ENCODE peak calls at places on chromosome 18, in five cellular contexts. One of them, this sample, is unnamed.

GRCh38 chr18:37385846-37386435 is 179.7 kb downstream of the CELF4 start:
- DNase-seq in A549: peak
- DNase-seq in HepG2: peak
- DNase-seq in GM12878: no peak
- DNase-seq in K562: peak
- DNase-seq in this sample: no peak

GRCh38 chr18:79922971-79923411 is 28.5 kb downstream of the SLC66A2 start:
- DNase-seq in A549: no peak
- DNase-seq in HepG2: no peak
- DNase-seq in GM12878: no peak
- DNase-seq in K562: no peak
- DNase-seq in this sample: no peak

GRCh38 chr18:74241426-74241825 is 50.3 kb downstream of the CYB5A start:
- DNase-seq in A549: no peak
- DNase-seq in HepG2: no peak
- DNase-seq in GM12878: no peak
- DNase-seq in K562: no peak
- DNase-seq in this sample: no peak

GRCh38 chr18:59063912-59064311 is 75.8 kb upstream of the SEC11C start:
- DNase-seq in A549: no peak
- DNase-seq in HepG2: no peak
- DNase-seq in GM12878: no peak
- DNase-seq in K562: no peak
- DNase-seq in this sample: no peak

GRCh38 chr18:10927290-10927979 is 221.9 kb downstream of the PIEZO2 start:
- DNase-seq in A549: no peak
- DNase-seq in HepG2: no peak
- DNase-seq in GM12878: no peak
- DNase-seq in K562: no peak
- DNase-seq in this sample: no peak

GRCh38 chr18:6731197-6731596 is 1.7 kb downstream of the ARHGAP28 start:
- DNase-seq in A549: no peak
- DNase-seq in HepG2: no peak
- DNase-seq in GM12878: no peak
- DNase-seq in K562: no peak
- DNase-seq in this sample: no peak

GRCh38 chr18:26657618-26658581 is 109.5 kb upstream of the KCTD1 start:
- DNase-seq in A549: no peak
- DNase-seq in HepG2: no peak
- DNase-seq in GM12878: no peak
- DNase-seq in K562: no peak
- DNase-seq in this sample: no peak

GRCh38 chr18:50276452-50276851 is 4.9 kb downstream of the MBD1 start:
- DNase-seq in A549: no peak
- DNase-seq in HepG2: no peak
- DNase-seq in GM12878: no peak
- DNase-seq in K562: no peak
- DNase-seq in this sample: no peak

GRCh38 chr18:78709271-78709809 is 270.3 kb upstream of the SALL3 start:
- DNase-seq in A549: no peak
- DNase-seq in HepG2: no peak
- DNase-seq in GM12878: no peak
- DNase-seq in K562: no peak
- DNase-seq in this sample: no peak

GRCh38 chr18:21369146-21369545 is 127.1 kb downstream of the GREB1L start:
- DNase-seq in A549: peak
- DNase-seq in HepG2: peak
- DNase-seq in GM12878: no peak
- DNase-seq in K562: no peak
- DNase-seq in this sample: no peak

GRCh38 chr18:24734058-24734457 is 273.6 kb downstream of the HRH4 start:
- DNase-seq in A549: peak
- DNase-seq in HepG2: peak
- DNase-seq in GM12878: no peak
- DNase-seq in K562: no peak
- DNase-seq in this sample: peak

GRCh38 chr18:73942081-73942625 is 205.5 kb downstream of the FBXO15 start:
- DNase-seq in A549: no peak
- DNase-seq in HepG2: no peak
- DNase-seq in GM12878: no peak
- DNase-seq in K562: no peak
- DNase-seq in this sample: no peak

GRCh38 chr18:8639762-8640161 is 30.5 kb downstream of the RAB12 start:
- DNase-seq in A549: no peak
- DNase-seq in HepG2: no peak
- DNase-seq in GM12878: no peak
- DNase-seq in K562: no peak
- DNase-seq in this sample: no peak

GRCh38 chr18:8643479-8643878 is 34.2 kb downstream of the RAB12 start:
- DNase-seq in A549: no peak
- DNase-seq in HepG2: no peak
- DNase-seq in GM12878: no peak
- DNase-seq in K562: no peak
- DNase-seq in this sample: no peak
- TF ChIP-seq ESRRA in A549: no peak
- TF ChIP-seq ESRRA in HepG2: no peak
- TF ChIP-seq ESRRA in GM12878: no peak
- TF ChIP-seq ESRRA in K562: no peak
- TF ChIP-seq ESRRA in this sample: no peak

DNA sequence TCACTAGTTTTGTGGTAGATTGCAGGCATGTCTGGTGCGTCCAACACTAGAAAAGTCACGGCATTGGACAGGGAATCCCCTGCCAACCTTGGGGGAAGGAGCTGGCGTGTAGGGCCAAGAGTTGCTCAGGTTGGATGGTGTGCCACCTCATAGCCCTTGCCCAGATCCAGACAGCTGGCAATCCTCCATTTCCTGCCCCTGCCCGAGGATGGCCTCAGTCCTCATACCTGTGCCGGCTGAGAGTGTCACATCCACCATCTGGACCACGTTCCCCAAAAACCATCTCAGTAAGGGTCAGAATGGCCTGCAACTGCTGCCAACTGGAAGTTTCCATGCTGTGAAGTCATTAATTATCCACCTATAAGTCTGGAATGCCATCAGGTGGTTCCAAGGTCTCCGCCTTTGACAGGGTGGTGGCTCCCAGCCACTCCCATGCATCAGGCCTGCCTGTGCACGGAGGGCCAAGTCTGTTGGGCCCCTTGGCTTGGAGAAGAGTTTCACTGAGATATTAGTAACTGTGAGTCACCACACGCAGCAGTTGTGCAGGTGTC is 55.0 kb downstream of the IMPA2 start:
- DNase-seq in A549: no peak
- DNase-seq in HepG2: no peak
- DNase-seq in GM12878: no peak
- DNase-seq in K562: no peak
- DNase-seq in this sample: no peak
- TF ChIP-seq ESRRA in A549: no peak
- TF ChIP-seq ESRRA in HepG2: no peak
- TF ChIP-seq ESRRA in GM12878: no peak
- TF ChIP-seq ESRRA in K562: no peak
- TF ChIP-seq ESRRA in this sample: no peak

GRCh38 chr18:48947583-48947982 is 3.2 kb downstream of the SMAD7 start:
- DNase-seq in A549: no peak
- DNase-seq in HepG2: no peak
- DNase-seq in GM12878: no peak
- DNase-seq in K562: no peak
- DNase-seq in this sample: no peak

GRCh38 chr18:48949606-48950535 is 894 bp downstream of the SMAD7 start:
- DNase-seq in A549: peak
- DNase-seq in HepG2: no peak
- DNase-seq in GM12878: no peak
- DNase-seq in K562: peak
- DNase-seq in this sample: peak

GRCh38 chr18:48948112-48949050 is 2.4 kb downstream of the SMAD7 start:
- DNase-seq in A549: no peak
- DNase-seq in HepG2: peak
- DNase-seq in GM12878: no peak
- DNase-seq in K562: peak
- DNase-seq in this sample: peak

GRCh38 chr18:48950536-48951447 is at the start of gene SMAD7:
- DNase-seq in A549: no peak
- DNase-seq in HepG2: no peak
- DNase-seq in GM12878: no peak
- DNase-seq in K562: peak
- DNase-seq in this sample: no peak

GRCh38 chr18:48949051-48949605 is 1.6 kb downstream of the SMAD7 start:
- DNase-seq in A549: no peak
- DNase-seq in HepG2: no peak
- DNase-seq in GM12878: no peak
- DNase-seq in K562: no peak
- DNase-seq in this sample: no peak
- TF ChIP-seq ESRRA in A549: no peak
- TF ChIP-seq ESRRA in HepG2: no peak
- TF ChIP-seq ESRRA in GM12878: no peak
- TF ChIP-seq ESRRA in K562: no peak
- TF ChIP-seq ESRRA in this sample: no peak

GRCh38 chr18:23588836-23589560 is 2.7 kb upstream of the NPC1 start:
- DNase-seq in A549: no peak
- DNase-seq in HepG2: peak
- DNase-seq in GM12878: no peak
- DNase-seq in K562: no peak
- DNase-seq in this sample: no peak

GRCh38 chr18:23586249-23587196 is at the start of gene NPC1:
- DNase-seq in A549: peak
- DNase-seq in HepG2: peak
- DNase-seq in GM12878: peak
- DNase-seq in K562: peak
- DNase-seq in this sample: peak

GRCh38 chr18:23585007-23585871 is 1.1 kb downstream of the NPC1 start:
- DNase-seq in A549: peak
- DNase-seq in HepG2: peak
- DNase-seq in GM12878: peak
- DNase-seq in K562: peak
- DNase-seq in this sample: no peak

GRCh38 chr18:23585897-23586248 is 433 bp downstream of the NPC1 start:
- DNase-seq in A549: no peak
- DNase-seq in HepG2: no peak
- DNase-seq in GM12878: no peak
- DNase-seq in K562: no peak
- DNase-seq in this sample: no peak

GRCh38 chr18:23587220-23587642 is 925 bp upstream of the NPC1 start:
- DNase-seq in A549: no peak
- DNase-seq in HepG2: no peak
- DNase-seq in GM12878: no peak
- DNase-seq in K562: no peak
- DNase-seq in this sample: no peak
- TF ChIP-seq ESRRA in A549: no peak
- TF ChIP-seq ESRRA in HepG2: no peak
- TF ChIP-seq ESRRA in GM12878: no peak
- TF ChIP-seq ESRRA in K562: no peak
- TF ChIP-seq ESRRA in this sample: no peak

GRCh38 chr18:61882296-61883004 is 10.4 kb downstream of the RNF152 start:
- DNase-seq in A549: no peak
- DNase-seq in HepG2: no peak
- DNase-seq in GM12878: no peak
- DNase-seq in K562: no peak
- DNase-seq in this sample: no peak
- TF ChIP-seq ESRRA in A549: no peak
- TF ChIP-seq ESRRA in HepG2: no peak
- TF ChIP-seq ESRRA in GM12878: no peak
- TF ChIP-seq ESRRA in K562: no peak
- TF ChIP-seq ESRRA in this sample: no peak

GRCh38 chr18:60130289-60130688 is 230.5 kb downstream of the PMAIP1 start:
- DNase-seq in A549: no peak
- DNase-seq in HepG2: no peak
- DNase-seq in GM12878: no peak
- DNase-seq in K562: peak
- DNase-seq in this sample: no peak
- TF ChIP-seq ESRRA in A549: no peak
- TF ChIP-seq ESRRA in HepG2: no peak
- TF ChIP-seq ESRRA in GM12878: no peak
- TF ChIP-seq ESRRA in K562: no peak
- TF ChIP-seq ESRRA in this sample: no peak